ENCODE peak calls at places on chromosomes 16 and 17, in ten cellular contexts. H is heart right ventricle, V is ovary, A is tibial nerve, P is GM23338, D is breast epithelium, J is right lobe of liver, X is esophagus squamous epithelium, L is fibroblast of lung, Q is SK-N-SH. S is an unnamed sample.

GRCh38 chr17:58756246-58757161 is 850 bp downstream of the PPM1E start:
- DNase-seq in H (no peak), V (no peak), A (no peak), P (peak; percentile 48), D (no peak), J (no peak), X (no peak), L (no peak), Q (peak; percentile 83), S (no peak)

GRCh38 chr16:23691483-23692189 is 12.9 kb downstream of the PLK1 start:
- DNase-seq in H (no peak), V (no peak), A (no peak), P (peak; percentile 17), D (no peak), J (no peak), X (no peak), L (peak; percentile 34), Q (no peak), S (no peak)

GRCh38 chr17:77117415-77117814 is 23.4 kb upstream of the SEC14L1 start:
- DNase-seq in H (no peak), V (no peak), A (no peak), P (no peak), D (no peak), J (no peak), X (no peak), L (peak; percentile 38), Q (no peak), S (no peak)

GRCh38 chr17:10127819-10128375 is 70.5 kb downstream of the GAS7 start:
- DNase-seq in H (peak; percentile 82), V (peak; percentile 89), A (peak; percentile 67), P (peak; percentile 19), D (peak; percentile 54), J (no peak), X (no peak), L (peak; percentile 94), Q (no peak), S (peak; percentile 85)

GRCh38 chr16:26765087-26765486 is 301.6 kb upstream of the C16orf82 start:
- DNase-seq in H (no peak), V (no peak), A (no peak), P (peak; percentile 22), D (no peak), J (no peak), X (no peak), L (no peak), Q (peak; percentile 14), S (no peak)

GRCh38 chr17:30476726-30477082 is 504 bp upstream of the GOSR1 start:
- DNase-seq in H (no peak), V (no peak), A (no peak), P (peak; percentile 58), D (no peak), J (no peak), X (no peak), L (no peak), Q (no peak), S (no peak)

GRCh38 chr17:11559601-11560000 is 38.7 kb upstream of the DNAH9 start:
- DNase-seq in H (no peak), V (no peak), A (no peak), P (no peak), D (no peak), J (no peak), X (no peak), L (no peak), Q (no peak), S (no peak)

GRCh38 chr17:79788455-79788854 is 8.4 kb downstream of the CBX8 start:
- DNase-seq in H (no peak), V (no peak), A (no peak), P (no peak), D (no peak), J (no peak), X (no peak), L (no peak), Q (no peak), S (peak; percentile 9)

GRCh38 chr17:52986056-52986662 is 827.6 kb upstream of the CA10 start:
- DNase-seq in H (no peak), V (no peak), A (no peak), P (no peak), D (no peak), J (no peak), X (no peak), L (no peak), Q (no peak), S (no peak)

GRCh38 chr16:87628940-87629339 is 26.6 kb downstream of the JPH3 start:
- DNase-seq in H (no peak), V (no peak), A (no peak), P (no peak), D (no peak), J (no peak), X (no peak), L (no peak), Q (no peak), S (no peak)

GRCh38 chr17:19785854-19786253 is 37.8 kb upstream of the ALDH3A1 start:
- DNase-seq in H (no peak), V (no peak), A (no peak), P (peak; percentile 42), D (no peak), J (no peak), X (no peak), L (no peak), Q (no peak), S (no peak)

GRCh38 chr17:19781488-19782458 is 33.7 kb upstream of the ALDH3A1 start:
- DNase-seq in H (no peak), V (no peak), A (no peak), P (no peak), D (no peak), J (no peak), X (no peak), L (no peak), Q (no peak), S (no peak)

GRCh38 chr17:19780846-19781245 is 32.7 kb upstream of the ALDH3A1 start:
- DNase-seq in H (no peak), V (no peak), A (no peak), P (no peak), D (no peak), J (no peak), X (no peak), L (no peak), Q (no peak), S (no peak)
- H3K36me3 ChIP-seq in H (peaks cover 26% of the 10 kb centered on the region), V (no peaks in the 10 kb centered on the region), A (no peaks in the 10 kb centered on the region), P (no peaks in the 10 kb centered on the region), D (no peaks in the 10 kb centered on the region), J (no peaks in the 10 kb centered on the region), X (peaks cover 13% of the 10 kb centered on the region), L (no peaks in the 10 kb centered on the region), Q (peaks cover 44% of the 10 kb centered on the region), S (peaks cover 4% of the 10 kb centered on the region)

DNA sequence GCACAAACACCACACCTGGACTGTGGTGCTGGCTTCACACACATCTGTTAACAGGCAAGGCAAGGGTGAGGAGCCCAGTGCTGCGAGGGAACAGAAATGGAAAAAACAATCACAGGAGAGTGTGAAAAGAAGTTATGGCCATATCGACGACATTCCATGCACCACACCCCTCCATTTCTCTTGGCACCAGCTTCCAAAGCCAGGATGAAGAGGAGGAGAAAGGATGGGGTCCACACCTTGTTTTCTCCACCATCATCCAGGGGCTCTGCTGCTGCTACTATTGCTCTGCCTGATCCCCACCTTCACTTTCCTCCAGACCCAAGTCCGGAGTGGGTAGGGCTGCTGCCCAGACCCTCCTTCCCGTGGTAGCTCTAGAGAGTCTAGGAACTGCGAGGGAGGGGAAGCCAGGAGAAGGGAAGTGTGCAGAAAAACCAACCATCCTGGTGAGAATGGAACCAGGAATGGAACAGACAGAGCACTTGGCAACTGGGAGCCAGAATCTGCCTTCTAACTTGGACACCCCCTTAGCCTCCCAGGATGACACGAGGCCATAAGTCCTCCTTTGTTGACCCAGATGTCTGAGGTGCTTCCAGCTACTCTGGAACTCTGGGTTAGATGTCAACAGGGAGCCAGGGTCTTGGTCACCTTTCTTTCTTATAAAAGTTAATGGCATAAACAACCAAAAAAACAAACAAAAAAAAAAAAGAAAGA is 1.2 kb upstream of the PROCA1 start:
- DNase-seq in H (no peak), V (no peak), A (no peak), P (no peak), D (no peak), J (no peak), X (no peak), L (no peak), Q (no peak), S (peak; percentile 60)
- H3K4me1 ChIP-seq in H (peaks cover 40% of the 10 kb centered on the region), V (peaks cover 10% of the 10 kb centered on the region), A (no peaks in the 10 kb centered on the region), P (peaks cover 24% of the 10 kb centered on the region), D (peaks cover 10% of the 10 kb centered on the region), J (no peaks in the 10 kb centered on the region), X (peaks cover 15% of the 10 kb centered on the region), L (peaks cover 9% of the 10 kb centered on the region), Q (no peaks in the 10 kb centered on the region), S (peaks cover 13% of the 10 kb centered on the region)

GRCh38 chr17:38720941-38721340 is 9.2 kb upstream of the CISD3 start:
- DNase-seq in H (no peak), V (no peak), A (no peak), P (no peak), D (no peak), J (no peak), X (no peak), L (no peak), Q (no peak), S (no peak)

GRCh38 chr17:38724337-38724988 is 5.7 kb upstream of the CISD3 start:
- DNase-seq in H (no peak), V (no peak), A (no peak), P (no peak), D (no peak), J (no peak), X (no peak), L (no peak), Q (peak; percentile 94), S (peak; percentile 85)

GRCh38 chr17:38719943-38720641 is 10.0 kb upstream of the CISD3 start:
- DNase-seq in H (no peak), V (no peak), A (no peak), P (peak; percentile 98), D (no peak), J (no peak), X (no peak), L (no peak), Q (peak; percentile 74), S (no peak)

GRCh38 chr17:38719284-38719942 is 10.7 kb upstream of the CISD3 start:
- DNase-seq in H (no peak), V (no peak), A (no peak), P (peak; percentile 88), D (no peak), J (no peak), X (no peak), L (no peak), Q (no peak), S (no peak)

DNA sequence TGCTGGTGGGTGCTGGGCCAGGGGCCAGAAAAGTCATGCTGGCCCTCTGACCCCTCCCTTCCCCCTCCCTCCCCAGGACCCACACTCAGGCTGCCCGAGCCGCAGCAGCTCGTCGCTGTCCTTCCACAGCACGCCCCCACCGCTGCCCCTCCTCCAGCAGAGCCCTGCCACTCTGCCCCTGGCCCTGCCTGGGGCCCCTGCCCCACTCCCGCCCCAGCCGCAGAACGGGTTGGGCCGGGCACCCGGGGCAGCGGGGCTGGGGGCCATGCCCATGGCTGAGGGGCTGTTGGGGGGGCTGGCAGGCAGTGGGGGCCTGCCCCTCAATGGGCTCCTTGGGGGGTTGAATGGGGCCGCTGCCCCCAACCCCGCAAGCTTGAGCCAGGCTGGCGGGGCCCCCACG is 8.3 kb upstream of the CISD3 start:
- DNase-seq in H (no peak), V (no peak), A (no peak), P (no peak), D (no peak), J (no peak), X (no peak), L (no peak), Q (no peak), S (no peak)
- H3K36me3 ChIP-seq in H (peaks cover 52% of the 10 kb centered on the region), V (no peaks in the 10 kb centered on the region), A (peaks cover 3% of the 10 kb centered on the region), P (no peaks in the 10 kb centered on the region), D (peaks cover 3% of the 10 kb centered on the region), J (peaks cover under 1% of the 10 kb centered on the region), X (peaks cover 32% of the 10 kb centered on the region), L (peaks cover 12% of the 10 kb centered on the region), Q (peaks cover 50% of the 10 kb centered on the region), S (peaks cover 59% of the 10 kb centered on the region)

GRCh38 chr16:17367932-17368331 is 102.8 kb downstream of the XYLT1 start:
- DNase-seq in H (no peak), V (peak; percentile 43), A (no peak), P (peak; percentile 92), D (no peak), J (peak; percentile 29), X (no peak), L (peak; percentile 65), Q (peak; percentile 27), S (no peak)
- H3K4me1 ChIP-seq in H (peaks cover 88% of the 10 kb centered on the region), V (peaks cover 13% of the 10 kb centered on the region), A (no peaks in the 10 kb centered on the region), P (peaks cover 55% of the 10 kb centered on the region), D (peaks cover 15% of the 10 kb centered on the region), J (no peaks in the 10 kb centered on the region), X (peaks cover 52% of the 10 kb centered on the region), L (peaks cover 8% of the 10 kb centered on the region), Q (peaks cover 24% of the 10 kb centered on the region), S (peaks cover 50% of the 10 kb centered on the region)